ENCODE peak calls at places on chromosomes 16 and 17, in ten cellular contexts. S is CD4-positive, alpha-beta T cell; X is A549; V is progenitor cell of endocrine pancreas; C is GM12878; Z is colonic mucosa; Y is AG10803; U is GM06990; W is choroid plexus epithelial cell; D is thoracic aorta. E is an unnamed sample.

GRCh38 chr17:76793775-76794174 is 55.9 kb downstream of the MFSD11 start:
- DNase-seq in D (no peak), V (no peak), X (peak; percentile 59), Y (peak; percentile 23), Z (no peak), C (no peak), U (no peak), W (peak; percentile 53), S (no peak), E (peak; percentile 39)

GRCh38 chr16:81181013-81181720 is 57.3 kb upstream of the BCO1 start:
- DNase-seq in D (peak; percentile 78), U (no peak), W (peak; percentile 98), S (no peak), C (no peak), X (peak; percentile 94), Y (peak; percentile 96), V (peak; percentile 19), Z (peak; percentile 66), E (no peak)

GRCh38 chr17:10032142-10032541 is 127.1 kb upstream of the RCVRN start:
- DNase-seq in V (no peak), S (no peak), D (no peak), Y (peak; percentile 31), W (no peak), C (no peak), Z (no peak), X (no peak), U (no peak), E (no peak)

GRCh38 chr17:2071421-2072281 is 16.7 kb downstream of the HIC1 start:
- DNase-seq in V (no peak), W (peak; percentile 86), C (no peak), Z (peak; percentile 52), D (no peak), S (no peak), X (no peak), Y (peak; percentile 55), U (no peak), E (no peak)

GRCh38 chr17:14953405-14953804 is 311.7 kb downstream of the PMP22 start:
- DNase-seq in D (no peak), X (no peak), U (no peak), Y (no peak), Z (no peak), C (no peak), W (no peak), S (no peak), V (no peak), E (no peak)

GRCh38 chr17:8006836-8007680 is 4.6 kb downstream of the GUCY2D start:
- DNase-seq in U (no peak), D (no peak), S (no peak), Z (no peak), X (no peak), W (no peak), Y (no peak), V (no peak), C (no peak), E (no peak)

GRCh38 chr17:7023576-7024401 is 939 bp downstream of the BCL6B start:
- DNase-seq in C (peak; percentile 81), D (no peak), W (peak; percentile 92), U (peak; percentile 96), Y (peak; percentile 72), S (peak; percentile 87), X (peak; percentile 99), Z (peak; percentile 98), V (peak; percentile 58), E (peak; percentile 95)

GRCh38 chr16:22886908-22887307 is 72.9 kb downstream of the HS3ST2 start:
- DNase-seq in D (no peak), V (no peak), X (no peak), U (no peak), C (no peak), Z (no peak), Y (no peak), W (no peak), S (no peak), E (no peak)

GRCh38 chr16:56869513-56870270 is 4.7 kb downstream of the SLC12A3 start:
- DNase-seq in U (peak; percentile 43), S (no peak), D (no peak), X (peak; percentile 66), Z (no peak), W (peak; percentile 13), C (no peak), Y (no peak), V (no peak), E (peak; percentile 59)

GRCh38 chr17:9208381-9208780 is 187.1 kb downstream of the NTN1 start:
- DNase-seq in S (no peak), V (no peak), W (no peak), U (no peak), D (no peak), Y (no peak), C (no peak), X (no peak), Z (no peak), E (no peak)

GRCh38 chr17:35433075-35433894 is 985 bp upstream of the SLFN12 start:
- DNase-seq in S (peak; percentile 56), Z (peak; percentile 67), U (peak; percentile 16), V (peak; percentile 13), Y (peak; percentile 99), W (peak; percentile 100), D (peak; percentile 78), X (peak; percentile 87), C (peak; percentile 40), E (peak; percentile 47)

GRCh38 chr17:57861000-57861736 is 11.3 kb upstream of the MRPS23 start:
- DNase-seq in D (peak; percentile 36), X (peak; percentile 78), Y (peak; percentile 41), W (peak; percentile 43), V (no peak), U (no peak), C (no peak), S (peak; percentile 19), Z (peak; percentile 86), E (peak; percentile 46)

GRCh38 chr16:77965346-77965745 is 57.0 kb upstream of the CLEC3A start:
- DNase-seq in Y (peak; percentile 17), Z (no peak), U (no peak), D (no peak), C (no peak), X (no peak), W (no peak), V (no peak), S (no peak), E (no peak)

GRCh38 chr16:11097782-11098167 is 153.4 kb downstream of the CLEC16A start:
- DNase-seq in D (no peak), C (no peak), Z (no peak), U (no peak), W (no peak), Y (no peak), S (no peak), V (no peak), X (no peak), E (no peak)

GRCh38 chr16:80806957-80807356 is 2.6 kb upstream of the CDYL2 start:
- DNase-seq in V (no peak), Z (no peak), U (no peak), Y (peak; percentile 55), C (no peak), S (peak; percentile 34), D (no peak), W (peak; percentile 59), X (no peak), E (no peak)

GRCh38 chr17:45262516-45263476 is 902 bp upstream of the SPATA32 start:
- DNase-seq in Y (peak; percentile 39), U (no peak), X (no peak), C (no peak), W (peak; percentile 86), Z (no peak), D (no peak), S (no peak), V (no peak), E (no peak)

GRCh38 chr17:63070031-63070430 is 104.0 kb downstream of the TANC2 start:
- DNase-seq in C (no peak), W (peak; percentile 37), X (no peak), D (no peak), V (no peak), Y (no peak), U (no peak), S (no peak), Z (no peak), E (no peak)

GRCh38 chr17:16381496-16381820 is 567 bp downstream of the UBB start:
- DNase-seq in U (no peak), C (no peak), D (no peak), W (no peak), S (no peak), Z (no peak), V (no peak), X (no peak), Y (peak; percentile 34), E (peak; percentile 19)

GRCh38 chr17:57085448-57086068 is 512 bp downstream of the AKAP1 start:
- DNase-seq in S (peak; percentile 27), X (peak; percentile 72), W (peak; percentile 44), Z (peak; percentile 93), Y (peak; percentile 23), D (no peak), U (peak; percentile 77), C (no peak), V (peak; percentile 50), E (peak; percentile 78)

GRCh38 chr17:30920683-30921543 is 832 bp upstream of the ADAP2 start:
- DNase-seq in X (no peak), W (no peak), S (no peak), U (no peak), Y (no peak), D (no peak), V (no peak), Z (no peak), C (no peak), E (no peak)
- TF ChIP-seq CTCF in X (no peak), W (no peak), S (no peak), U (no peak), Y (no peak), D (no peak), V (no peak), Z (no peak), C (no peak), E (no peak)

GRCh38 chr16:70706948-70707465 is 21.2 kb upstream of the MTSS2 start:
- DNase-seq in X (peak; percentile 74), Z (no peak), W (peak; percentile 36), Y (peak; percentile 96), D (no peak), V (no peak), U (no peak), S (no peak), C (no peak), E (no peak)
- TF ChIP-seq CTCF in X (no peak), Z (no peak), W (no peak), Y (no peak), D (no peak), V (no peak), U (no peak), S (no peak), C (no peak), E (no peak)

GRCh38 chr17:80364091-80364691 is 50.8 kb upstream of the ENDOV start:
- DNase-seq in X (peak; percentile 37), S (no peak), D (no peak), C (no peak), U (no peak), Y (no peak), Z (no peak), V (no peak), W (peak; percentile 19), E (no peak)
- TF ChIP-seq CTCF in X (peak; percentile 43), S (no peak), D (no peak), C (peak; percentile 29), U (peak; percentile 14), Y (peak; percentile 25), Z (no peak), V (peak; percentile 38), W (peak; percentile 61), E (peak; percentile 46)

DNA sequence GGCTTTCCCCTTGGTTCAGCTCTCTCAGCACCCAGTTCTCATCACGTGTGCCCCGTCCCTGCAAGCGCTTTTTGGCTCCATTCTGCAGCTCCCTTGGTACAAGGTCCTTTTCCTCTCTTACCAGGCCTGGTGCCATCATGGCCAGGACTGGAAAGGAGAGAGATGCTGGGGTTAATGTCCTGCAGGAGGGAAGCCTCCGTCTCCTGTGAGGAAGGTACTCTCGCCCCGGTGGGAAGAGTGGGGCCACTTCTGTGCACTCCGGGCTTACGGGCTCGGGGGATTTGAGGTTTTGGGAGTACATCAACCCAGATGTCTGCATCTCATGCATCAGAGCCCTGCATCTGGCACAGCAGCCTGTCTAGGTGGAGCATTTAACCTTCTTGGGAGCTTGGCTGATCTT is 10.1 kb downstream of the CTRB2 start:
- DNase-seq in S (no peak), C (no peak), X (no peak), Y (no peak), D (no peak), V (no peak), U (no peak), W (no peak), Z (no peak), E (no peak)
- TF ChIP-seq CTCF in S (no peak), C (no peak), X (no peak), Y (no peak), D (no peak), V (no peak), U (no peak), W (no peak), Z (no peak), E (no peak)

E was measured in GM13977.